ENCODE peak calls at places on chromosomes 4 and X, in four cellular contexts. J is ascending aorta, M is psoas muscle, W is heart left ventricle. Q is an unnamed sample.

GRCh38 chrX:136353519-136354095 is 52.8 kb downstream of the ADGRG4 start:
- DNase-seq in M (no peak), W (no peak), J (no peak), Q (no peak)

GRCh38 chrX:108584617-108585211 is 145.1 kb downstream of the COL4A5 start:
- DNase-seq in W (no peak), J (no peak), M (no peak), Q (no peak)

GRCh38 chrX:133402042-133402453 is 13.2 kb downstream of the GPC4 start:
- DNase-seq in M (no peak), J (no peak), W (no peak), Q (no peak)

GRCh38 chrX:20361890-20362262 is 95.2 kb upstream of the RPS6KA3 start:
- DNase-seq in M (no peak), J (no peak), W (no peak), Q (no peak)

GRCh38 chrX:63664741-63665140 is 120.3 kb downstream of the ARHGEF9 start:
- DNase-seq in M (no peak), W (no peak), J (no peak), Q (no peak)

GRCh38 chr4:182280439-182281111 is 37.4 kb downstream of the TENM3 start:
- DNase-seq in W (no peak), J (no peak), M (no peak), Q (no peak)

GRCh38 chrX:83509246-83509801 is 1.2 kb downstream of the POU3F4 start:
- DNase-seq in W (no peak), J (no peak), M (no peak), Q (no peak)

GRCh38 chr4:6773106-6773505 is 9.4 kb upstream of the KIAA0232 start:
- DNase-seq in M (no peak), J (no peak), W (no peak), Q (no peak)

GRCh38 chr4:182809417-182810102 is 107.6 kb downstream of the DCTD start:
- DNase-seq in J (no peak), M (no peak), W (no peak), Q (no peak)

GRCh38 chr4:53189011-53189410 is 176.8 kb downstream of the SCFD2 start:
- DNase-seq in M (no peak), J (no peak), W (no peak), Q (no peak)

GRCh38 chrX:11416600-11416999 is 123.4 kb downstream of the AMELX start:
- DNase-seq in W (no peak), J (no peak), M (no peak), Q (no peak)

GRCh38 chr4:165131247-165131832 is 18.7 kb upstream of the TMEM192 start:
- DNase-seq in J (no peak), M (no peak), W (no peak), Q (peak)

GRCh38 chrX:105458846-105459245 is 238.4 kb upstream of the TEX13A start:
- DNase-seq in W (no peak), J (no peak), M (no peak), Q (no peak)

GRCh38 chrX:21725498-21725897 is 32.4 kb downstream of the SMPX start:
- DNase-seq in W (no peak), M (no peak), J (no peak), Q (no peak)

GRCh38 chrX:9788908-9789307 is 2.7 kb downstream of the SHROOM2 start:
- DNase-seq in M (no peak), J (no peak), W (no peak), Q (no peak)

GRCh38 chrX:46759645-46759974 is 692 bp upstream of the SLC9A7 start:
- DNase-seq in W (no peak), M (no peak), J (no peak), Q (no peak)

GRCh38 chrX:40331766-40332165 is 234.0 kb upstream of the BCOR start:
- DNase-seq in J (no peak), M (no peak), W (no peak), Q (no peak)

GRCh38 chr4:85784947-85785346 is 310.0 kb downstream of the ARHGAP24 start:
- DNase-seq in W (no peak), M (no peak), J (no peak), Q (no peak)

GRCh38 chrX:8042304-8042703 is 115.1 kb upstream of the PNPLA4 start:
- DNase-seq in W (no peak), J (no peak), M (no peak), Q (no peak)

GRCh38 chr4:156298230-156298629 is 344.6 kb upstream of the CTSO start:
- DNase-seq in M (no peak), J (no peak), W (no peak), Q (no peak)

GRCh38 chr4:27894951-27895350 is 1034.3 kb downstream of the STIM2 start:
- DNase-seq in M (no peak), J (no peak), W (no peak), Q (no peak)

GRCh38 chr4:26870576-26871260 is 10.1 kb downstream of the STIM2 start:
- DNase-seq in J (no peak), M (no peak), W (no peak), Q (no peak)

GRCh38 chrX:10618911-10619310 is 1.5 kb downstream of the MID1 start:
- DNase-seq in J (no peak), M (no peak), W (no peak), Q (no peak)

GRCh38 chr4:102614801-102615200 is 113.6 kb downstream of the NFKB1 start:
- DNase-seq in W (peak), M (no peak), J (no peak), Q (no peak)

GRCh38 chrX:86455495-86455894 is 307.2 kb downstream of the DACH2 start:
- DNase-seq in M (no peak), J (no peak), W (peak), Q (no peak)

GRCh38 chr4:148192526-148192925 is 249.7 kb downstream of the NR3C2 start:
- DNase-seq in M (no peak), J (no peak), W (no peak), Q (no peak)

GRCh38 chr4:83231620-83232056 is 53.0 kb downstream of the COQ2 start:
- DNase-seq in W (no peak), J (no peak), M (no peak), Q (no peak)

GRCh38 chrX:42119076-42119475 is 195.7 kb upstream of the CASK start:
- DNase-seq in J (no peak), W (no peak), M (no peak), Q (no peak)

GRCh38 chr4:144787365-144788263 is 141.7 kb downstream of the HHIP start:
- DNase-seq in J (no peak), W (no peak), M (no peak), Q (no peak)

GRCh38 chr4:11720292-11720691 is 291.6 kb upstream of the HS3ST1 start:
- DNase-seq in J (no peak), W (no peak), M (no peak), Q (no peak)

GRCh38 chr4:38832206-38832605 is 24.4 kb downstream of the TLR6 start:
- DNase-seq in W (no peak), J (no peak), M (no peak), Q (no peak)

GRCh38 chr4:38834570-38834969 is 22.0 kb downstream of the TLR6 start:
- DNase-seq in J (no peak), M (no peak), W (no peak), Q (no peak)

GRCh38 chr4:38829237-38829636 is 24.6 kb upstream of the TLR1 start:
- DNase-seq in W (no peak), M (no peak), J (no peak), Q (no peak)

GRCh38 chr4:38831653-38832052 is 25.0 kb downstream of the TLR6 start:
- DNase-seq in M (no peak), J (no peak), W (no peak), Q (no peak)

DNA sequence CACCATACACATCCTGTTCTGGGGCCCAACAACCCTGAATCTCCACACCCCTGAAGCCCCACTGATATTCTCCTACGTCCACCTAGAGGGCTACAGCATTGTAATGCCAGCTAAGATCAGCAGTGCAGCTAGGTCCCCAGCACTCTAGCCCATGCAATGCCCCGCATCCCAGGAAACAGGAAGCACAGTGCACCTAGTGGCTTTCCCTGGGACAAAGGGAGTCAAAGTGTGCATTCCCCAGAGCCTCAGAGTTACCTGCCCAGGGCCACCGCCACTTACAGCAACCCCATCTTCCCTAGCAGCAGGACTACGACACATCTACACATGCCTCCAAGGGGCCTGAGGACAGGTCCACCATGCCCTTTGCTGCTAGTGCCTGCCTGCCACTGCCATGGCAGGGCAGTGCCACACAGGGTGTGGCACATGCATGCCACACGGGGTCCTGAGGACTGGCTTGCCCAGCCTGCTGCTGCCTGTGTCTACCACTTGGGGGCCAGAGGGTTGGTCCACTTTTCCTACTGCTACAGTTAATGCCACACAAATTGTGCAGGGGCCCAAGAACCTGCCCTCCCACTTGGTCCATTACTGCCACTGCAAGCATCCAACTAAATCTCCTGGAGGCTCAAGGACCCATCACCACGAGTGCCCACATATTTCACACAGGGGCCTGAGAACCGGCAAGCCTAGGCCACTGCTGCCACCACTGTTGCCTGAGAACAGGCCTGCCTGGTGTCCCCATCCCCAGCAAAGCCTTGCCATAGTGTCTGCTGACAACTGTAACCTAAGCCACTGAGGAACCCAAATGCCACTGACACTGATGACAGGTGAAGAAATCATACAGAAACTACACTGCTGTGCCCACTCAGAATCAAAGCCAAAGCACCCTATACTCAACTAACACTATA is 23.7 kb downstream of the TLR6 start:
- DNase-seq in J (no peak), M (no peak), W (no peak), Q (no peak)
- TF ChIP-seq CTCF in J (no peak), M (no peak), W (no peak), Q (no peak)

GRCh38 chr4:161317000-161317399 is 846.8 kb downstream of the FSTL5 start:
- DNase-seq in W (no peak), J (no peak), M (no peak), Q (no peak)

GRCh38 chr4:161320377-161320776 is 843.4 kb downstream of the FSTL5 start:
- DNase-seq in M (no peak), W (no peak), J (no peak), Q (no peak)
- TF ChIP-seq CTCF in M (no peak), W (no peak), J (no peak), Q (peak)

GRCh38 chr4:151276787-151277557 is at the start of gene PRSS48:
- DNase-seq in J (no peak), W (peak), M (peak), Q (no peak)
- TF ChIP-seq CTCF in J (no peak), W (peak), M (peak), Q (peak)

GRCh38 chrX:119783026-119783425 is 8.4 kb downstream of the RPL39 start:
- DNase-seq in M (no peak), W (no peak), J (no peak), Q (no peak)

GRCh38 chrX:119784747-119785446 is 6.5 kb downstream of the RPL39 start:
- DNase-seq in J (no peak), M (no peak), W (no peak), Q (no peak)
- TF ChIP-seq CTCF in J (no peak), M (peak), W (no peak), Q (peak)

DNA sequence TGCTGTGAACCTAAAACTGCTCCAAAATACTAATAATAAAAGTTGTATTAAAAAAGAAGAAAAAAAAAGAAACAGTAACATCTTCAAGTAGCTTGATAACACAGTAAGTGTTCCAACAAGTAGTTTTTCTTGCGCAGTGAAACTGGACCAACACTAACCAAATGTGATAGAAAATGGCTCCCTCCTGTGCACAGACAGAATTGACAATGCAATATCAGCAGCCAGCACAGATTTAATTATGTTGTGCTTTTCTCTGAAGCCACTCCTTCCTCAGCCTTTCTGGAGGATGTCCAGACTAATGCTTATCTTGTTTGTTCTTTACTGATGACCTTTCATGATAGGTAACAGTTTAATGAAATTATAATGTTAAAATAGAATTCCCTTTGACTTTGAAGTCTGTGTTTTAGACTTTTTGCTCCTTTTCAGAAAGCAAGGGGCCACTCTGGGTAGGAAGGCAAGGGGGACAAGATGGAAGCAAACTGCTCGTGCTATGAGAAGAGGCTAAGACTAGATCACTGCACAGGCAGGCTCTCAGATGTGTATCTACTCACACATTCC is 147.1 kb upstream of the RPL34 start:
- DNase-seq in M (no peak), J (no peak), W (no peak), Q (no peak)
- TF ChIP-seq CTCF in M (no peak), J (no peak), W (no peak), Q (no peak)

GRCh38 chr4:79233820-79234219 is 92.0 kb downstream of the NAA11 start:
- DNase-seq in M (no peak), W (no peak), J (no peak), Q (no peak)
- TF ChIP-seq CTCF in M (no peak), W (no peak), J (no peak), Q (no peak)

GRCh38 chrX:131626681-131627296 is 82.9 kb downstream of the OR13H1 start:
- DNase-seq in W (no peak), J (no peak), M (no peak), Q (no peak)
- TF ChIP-seq CTCF in W (no peak), J (no peak), M (no peak), Q (peak)

GRCh38 chr4:116926631-116927295 is 158.6 kb downstream of the TRAM1L1 start:
- DNase-seq in W (no peak), J (no peak), M (no peak), Q (no peak)
- TF ChIP-seq CTCF in W (no peak), J (no peak), M (no peak), Q (no peak)

GRCh38 chr4:128513664-128514484 is 226.3 kb upstream of the PGRMC2 start:
- DNase-seq in J (no peak), M (no peak), W (no peak), Q (no peak)

GRCh38 chr4:128512161-128512560 is 224.5 kb upstream of the PGRMC2 start:
- DNase-seq in W (no peak), J (no peak), M (no peak), Q (no peak)

GRCh38 chr4:128510850-128511249 is 223.2 kb upstream of the PGRMC2 start:
- DNase-seq in M (no peak), J (no peak), W (no peak), Q (no peak)

GRCh38 chr4:128516568-128516967 is 229.0 kb upstream of the PGRMC2 start:
- DNase-seq in M (no peak), W (no peak), J (no peak), Q (no peak)

DNA sequence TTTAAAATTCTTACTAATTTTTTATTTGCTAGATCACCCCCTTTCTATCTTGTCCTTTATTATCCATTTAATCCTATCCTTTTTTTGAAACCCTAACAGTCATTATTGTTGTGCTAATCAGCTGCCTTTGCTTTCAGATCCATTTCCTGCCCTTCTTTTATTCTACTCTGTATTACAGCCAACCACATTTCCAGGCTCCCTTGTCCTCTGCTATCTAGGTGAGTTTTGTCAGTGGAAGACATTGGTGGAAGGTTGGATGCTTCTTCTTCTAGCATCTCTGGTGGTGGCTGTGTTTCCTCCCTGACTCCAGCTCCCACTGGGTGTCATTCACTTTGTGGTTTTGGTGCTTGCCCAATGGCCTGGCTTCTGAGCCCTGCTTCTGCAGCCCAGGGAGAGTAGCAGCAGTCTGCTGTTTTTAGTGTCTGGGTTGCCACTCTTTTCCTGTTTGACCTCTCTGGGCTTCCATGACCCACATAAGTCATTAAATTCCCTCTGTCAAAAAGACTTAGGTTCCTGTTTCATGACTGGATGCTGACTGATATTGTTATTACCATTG is 225.2 kb upstream of the PGRMC2 start:
- DNase-seq in J (no peak), W (no peak), M (no peak), Q (no peak)
- TF ChIP-seq CTCF in J (no peak), W (no peak), M (no peak), Q (no peak)